ENCODE peak calls at places on chromosomes 16 and 17, in six cellular contexts. One of them, this sample, is unnamed.

GRCh38 chr16:16067127-16067526 is 117.7 kb downstream of the ABCC1 start:
- DNase-seq in T-helper 22 cell: no peak
- DNase-seq in HuH-7.5: no peak
- DNase-seq in SJSA1: no peak
- DNase-seq in iPS-NIHi11: no peak
- DNase-seq in nephron progenitor cell: peak; percentile 10
- DNase-seq in this sample: no peak

GRCh38 chr17:82547981-82548380 is 28.4 kb downstream of the FOXK2 start:
- DNase-seq in T-helper 22 cell: no peak
- DNase-seq in HuH-7.5: no peak
- DNase-seq in SJSA1: no peak
- DNase-seq in iPS-NIHi11: no peak
- DNase-seq in nephron progenitor cell: no peak
- DNase-seq in this sample: no peak

GRCh38 chr17:34318474-34318873 is 761 bp upstream of the CCL8 start:
- DNase-seq in T-helper 22 cell: no peak
- DNase-seq in HuH-7.5: no peak
- DNase-seq in SJSA1: no peak
- DNase-seq in iPS-NIHi11: peak; percentile 56
- DNase-seq in nephron progenitor cell: no peak
- DNase-seq in this sample: peak; percentile 59

GRCh38 chr16:85574672-85575475 is 38.2 kb upstream of the GSE1 start:
- DNase-seq in T-helper 22 cell: no peak
- DNase-seq in HuH-7.5: no peak
- DNase-seq in SJSA1: no peak
- DNase-seq in iPS-NIHi11: no peak
- DNase-seq in nephron progenitor cell: peak; percentile 37
- DNase-seq in this sample: no peak

GRCh38 chr16:11208916-11209665 is 46.9 kb downstream of the SOCS1 start:
- DNase-seq in T-helper 22 cell: no peak
- DNase-seq in HuH-7.5: no peak
- DNase-seq in SJSA1: no peak
- DNase-seq in iPS-NIHi11: no peak
- DNase-seq in nephron progenitor cell: no peak
- DNase-seq in this sample: peak; percentile 61

GRCh38 chr16:86375370-86375769 is 135.0 kb upstream of the FOXF1 start:
- DNase-seq in T-helper 22 cell: no peak
- DNase-seq in HuH-7.5: no peak
- DNase-seq in SJSA1: peak; percentile 83
- DNase-seq in iPS-NIHi11: no peak
- DNase-seq in nephron progenitor cell: no peak
- DNase-seq in this sample: no peak

GRCh38 chr16:49603956-49604355 is 230.4 kb downstream of the C16orf78 start:
- DNase-seq in T-helper 22 cell: no peak
- DNase-seq in HuH-7.5: no peak
- DNase-seq in SJSA1: no peak
- DNase-seq in iPS-NIHi11: no peak
- DNase-seq in nephron progenitor cell: no peak
- DNase-seq in this sample: no peak

GRCh38 chr16:88977028-88977844 is at the start of gene CBFA2T3:
- DNase-seq in T-helper 22 cell: no peak
- DNase-seq in HuH-7.5: no peak
- DNase-seq in SJSA1: no peak
- DNase-seq in iPS-NIHi11: no peak
- DNase-seq in nephron progenitor cell: peak; percentile 61
- DNase-seq in this sample: peak; percentile 87

GRCh38 chr17:62085511-62086408 is 20.7 kb upstream of the MED13 start:
- DNase-seq in T-helper 22 cell: no peak
- DNase-seq in HuH-7.5: no peak
- DNase-seq in SJSA1: no peak
- DNase-seq in iPS-NIHi11: no peak
- DNase-seq in nephron progenitor cell: no peak
- DNase-seq in this sample: no peak